ENCODE peak calls at places on chromosomes 16 and 17, in ten cellular contexts. K is WERI-Rb-1; R is heart left ventricle; W is CD8-positive, alpha-beta memory T cell; O is naive thymus-derived CD4-positive, alpha-beta T cell; Z is uterus; S is pancreas; E is PC-3; M is upper lobe of right lung; L is psoas muscle. N is an unnamed sample. For H3K36me3, the result is how much of the 10 kb centered on the place peaks cover.

GRCh38 chr16:380837-381787 is 666 bp downstream of the PGAP6 start:
- DNase-seq in Z (no peak), O (no peak), E (no peak), M (peak), S (peak), W (no peak), L (peak), K (no peak), R (peak), N (no peak)

GRCh38 chr17:81867123-81867951 is 3.8 kb downstream of the ARHGDIA start:
- DNase-seq in L (no peak), E (peak), W (peak), M (no peak), O (no peak), S (peak), R (no peak), Z (no peak), K (peak), N (no peak)

GRCh38 chr16:55775857-55776256 is 57.0 kb downstream of the CES1 start:
- DNase-seq in L (no peak), K (no peak), E (no peak), M (no peak), O (no peak), R (no peak), S (no peak), Z (no peak), W (no peak), N (no peak)

GRCh38 chr17:81579821-81580321 is 27.7 kb upstream of the FAAP100 start:
- DNase-seq in W (no peak), K (no peak), L (no peak), Z (no peak), E (no peak), S (no peak), O (no peak), M (no peak), R (no peak), N (no peak)

GRCh38 chr16:26795184-26795583 is 271.5 kb upstream of the C16orf82 start:
- DNase-seq in W (no peak), R (no peak), S (no peak), K (peak), E (no peak), L (no peak), Z (no peak), M (no peak), O (no peak), N (no peak)

GRCh38 chr16:15960124-15960971 is 10.9 kb downstream of the ABCC1 start:
- DNase-seq in Z (no peak), M (no peak), O (no peak), L (no peak), R (no peak), E (no peak), S (no peak), W (no peak), K (no peak), N (no peak)

GRCh38 chr17:80599546-80600305 is 55.1 kb downstream of the RPTOR start:
- DNase-seq in S (no peak), M (no peak), R (no peak), K (peak), W (no peak), L (no peak), E (no peak), O (no peak), Z (no peak), N (no peak)

GRCh38 chr16:715448-716249 is 731 bp downstream of the METRN start:
- DNase-seq in S (no peak), R (no peak), K (peak), M (peak), L (no peak), O (no peak), W (no peak), Z (no peak), E (no peak), N (no peak)

GRCh38 chr17:72334205-72334604 is 213.4 kb downstream of the SOX9 start:
- DNase-seq in Z (no peak), M (no peak), R (no peak), W (no peak), L (no peak), E (no peak), O (no peak), K (no peak), S (no peak), N (no peak)

GRCh38 chr17:70109497-70109896 is 34.5 kb downstream of the KCNJ16 start:
- DNase-seq in L (no peak), R (no peak), E (no peak), K (peak), Z (no peak), O (no peak), S (no peak), W (no peak), M (no peak), N (no peak)

DNA sequence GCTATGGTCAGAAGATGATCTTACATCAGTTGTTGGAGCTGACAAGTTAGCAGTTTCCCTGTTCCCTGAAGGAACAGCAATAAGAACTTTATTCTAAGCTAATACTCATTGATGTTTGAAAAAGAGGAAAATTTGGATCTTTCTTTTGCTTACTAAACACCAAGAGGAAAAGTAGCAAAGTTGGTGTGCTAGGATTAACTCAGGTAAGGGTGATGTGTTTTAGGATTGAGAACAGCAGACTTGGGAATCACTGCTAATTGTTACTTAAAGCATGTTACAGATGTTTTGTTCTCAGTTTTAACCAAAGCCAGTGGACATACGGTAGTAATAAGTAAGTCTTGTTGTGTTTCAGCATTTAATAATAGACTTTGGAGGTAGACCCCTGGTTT is 3.7 kb downstream of the SETD6 start:
- DNase-seq in L (no peak), E (no peak), R (no peak), W (no peak), K (no peak), S (no peak), O (no peak), Z (no peak), M (no peak), N (no peak)
- H3K36me3 ChIP-seq in L (half or more), E (half or more), R (under half), W (half or more), K (half or more), S (under half), O (under half), Z (under half), M (half or more), N (under half)

GRCh38 chr17:28944343-28944742 is 7.0 kb downstream of the PHF12 start:
- DNase-seq in E (no peak), W (no peak), Z (no peak), M (no peak), K (no peak), O (no peak), L (no peak), S (no peak), R (no peak), N (no peak)
- H3K36me3 ChIP-seq in E (under half), W (under half), Z (under half), M (under half), K (half or more), O (under half), L (under half), S (under half), R (under half), N (under half)

DNA sequence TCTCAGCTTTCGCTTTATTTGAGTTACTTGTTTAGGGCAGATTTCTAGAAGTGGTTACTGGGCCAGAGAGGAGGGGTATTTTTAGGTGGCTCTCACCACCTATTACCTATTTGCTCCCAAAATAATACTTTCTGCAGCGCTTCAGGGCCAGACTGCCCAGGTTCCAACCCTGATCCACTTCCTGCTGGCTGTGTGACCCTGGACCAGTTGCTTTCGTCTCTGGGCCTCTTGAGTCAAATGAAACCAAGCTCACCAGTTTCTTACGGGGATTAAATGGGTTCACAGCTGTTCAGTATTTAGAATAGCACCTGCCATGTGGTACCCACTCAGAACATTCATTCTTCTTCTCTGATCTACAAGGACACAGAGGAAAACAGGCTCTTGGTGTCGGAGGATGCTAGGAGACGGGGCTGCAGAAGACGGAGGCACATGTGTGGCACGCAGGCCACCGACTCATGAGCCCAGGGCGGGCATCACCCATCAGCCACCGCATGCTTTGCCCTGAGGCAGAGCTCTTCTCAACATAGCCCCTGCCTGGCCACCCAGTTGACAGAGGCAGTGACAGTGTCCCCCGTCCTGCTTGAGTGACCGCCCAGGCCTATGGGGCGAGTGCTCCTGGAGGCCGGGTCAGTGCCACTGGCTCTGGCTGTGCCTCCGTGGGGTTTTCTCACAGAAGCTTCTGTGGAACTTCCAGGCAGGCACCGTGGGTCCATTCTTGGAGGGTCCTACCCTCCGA is 149.0 kb upstream of the PLCG2 start:
- DNase-seq in S (no peak), R (peak), L (no peak), W (no peak), K (no peak), M (no peak), O (no peak), Z (no peak), E (no peak), N (no peak)
- H3K36me3 ChIP-seq in S (under half), R (under half), L (under half), W (under half), K (under half), M (under half), O (under half), Z (under half), E (under half), N (under half)

GRCh38 chr16:81679721-81680430 is 99.2 kb upstream of the PLCG2 start:
- DNase-seq in S (no peak), Z (no peak), M (no peak), K (no peak), L (no peak), R (no peak), E (no peak), W (no peak), O (no peak), N (no peak)
- H3K36me3 ChIP-seq in S (under half), Z (under half), M (under half), K (under half), L (under half), R (under half), E (under half), W (under half), O (under half), N (under half)

DNA sequence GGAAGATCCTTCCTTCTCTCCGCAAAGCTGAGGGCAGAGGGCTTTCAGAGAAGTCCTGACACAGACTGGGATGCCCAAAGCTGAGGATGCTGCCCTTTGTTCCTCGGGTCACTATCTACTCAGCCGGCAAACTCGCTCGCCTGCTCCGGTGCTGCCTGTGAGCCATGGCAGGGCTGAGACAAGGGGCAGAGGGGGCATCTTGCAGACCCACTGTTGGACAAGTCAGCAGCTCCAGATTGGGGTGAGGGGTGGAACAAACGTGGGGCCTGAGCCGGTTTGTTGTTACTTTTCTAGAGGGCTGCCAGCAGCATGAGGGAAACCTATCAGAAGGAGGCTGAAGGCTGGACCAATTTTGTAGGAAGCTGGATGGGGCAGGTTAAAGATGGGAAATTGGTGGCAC is 47.1 kb upstream of the PIK3R6 start:
- DNase-seq in K (no peak), L (no peak), O (no peak), S (no peak), M (no peak), R (no peak), E (no peak), Z (no peak), W (no peak), N (no peak)
- H3K36me3 ChIP-seq in K (under half), L (under half), O (under half), S (under half), M (under half), R (under half), E (under half), Z (under half), W (under half), N (under half)

GRCh38 chr17:31007695-31008373 is 37.0 kb downstream of the RNF135 start:
- DNase-seq in Z (no peak), M (no peak), O (no peak), S (no peak), W (no peak), E (no peak), L (no peak), K (no peak), R (no peak), N (no peak)

GRCh38 chr17:31004160-31004559 is 33.3 kb downstream of the RNF135 start:
- DNase-seq in Z (no peak), W (no peak), M (no peak), S (no peak), E (no peak), R (no peak), K (no peak), O (no peak), L (no peak), N (no peak)

GRCh38 chr17:31003225-31003866 is 32.5 kb downstream of the RNF135 start:
- DNase-seq in M (no peak), Z (no peak), K (no peak), W (no peak), S (no peak), R (no peak), O (no peak), L (no peak), E (no peak), N (no peak)

GRCh38 chr17:31013844-31014243 is 43.0 kb downstream of the RNF135 start:
- DNase-seq in Z (no peak), W (no peak), E (no peak), L (no peak), S (no peak), M (no peak), O (no peak), K (no peak), R (no peak), N (no peak)

GRCh38 chr17:31008374-31009035 is 37.7 kb downstream of the RNF135 start:
- DNase-seq in W (peak), L (peak), E (peak), O (peak), Z (peak), K (peak), M (peak), R (peak), S (peak), N (peak)
- H3K36me3 ChIP-seq in W (under half), L (under half), E (under half), O (under half), Z (under half), K (under half), M (under half), R (under half), S (under half), N (under half)

GRCh38 chr17:75950421-75950820 is 9.6 kb upstream of the FBF1 start:
- DNase-seq in S (no peak), K (no peak), R (no peak), L (no peak), O (no peak), Z (no peak), W (no peak), M (no peak), E (no peak), N (no peak)
- H3K36me3 ChIP-seq in S (under half), K (half or more), R (under half), L (half or more), O (under half), Z (under half), W (under half), M (half or more), E (half or more), N (under half)

DNA sequence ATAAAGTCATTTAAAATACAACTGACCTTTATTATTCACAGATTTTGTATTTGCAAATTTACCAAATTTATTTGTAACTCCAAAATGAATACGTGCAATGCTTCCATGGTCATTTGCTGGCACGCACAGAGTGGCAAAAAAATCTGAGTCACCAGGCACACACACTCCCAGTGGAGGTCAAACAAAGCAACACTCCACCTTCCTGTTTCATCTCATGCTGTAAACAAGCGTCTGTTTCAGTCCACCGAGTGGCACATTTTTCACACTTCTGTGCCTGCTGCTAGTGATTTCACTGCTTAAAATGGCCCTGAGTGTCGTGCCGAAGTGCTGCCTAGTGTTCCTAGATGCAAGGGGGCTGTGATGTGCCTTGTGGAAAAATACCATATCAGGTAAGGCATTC is 17.8 kb upstream of the ITGAE start:
- DNase-seq in M (no peak), Z (no peak), R (no peak), L (no peak), W (no peak), K (no peak), O (no peak), S (no peak), E (peak), N (no peak)
- H3K36me3 ChIP-seq in M (half or more), Z (under half), R (under half), L (half or more), W (under half), K (half or more), O (under half), S (under half), E (under half), N (under half)

GRCh38 chr17:57983446-57983845 is 4.6 kb downstream of the VEZF1 start:
- DNase-seq in E (no peak), R (no peak), M (no peak), L (no peak), S (no peak), O (no peak), K (no peak), W (no peak), Z (no peak), N (no peak)
- H3K36me3 ChIP-seq in E (half or more), R (under half), M (under half), L (under half), S (under half), O (under half), K (half or more), W (under half), Z (under half), N (under half)

GRCh38 chr17:45021607-45022287 is 29.7 kb downstream of the DCAKD start:
- DNase-seq in S (peak), K (peak), L (peak), E (peak), R (peak), W (peak), O (peak), M (peak), Z (peak), N (peak)
- H3K36me3 ChIP-seq in S (under half), K (under half), L (under half), E (under half), R (under half), W (under half), O (under half), M (under half), Z (under half), N (under half)

N was measured in aorta.